ENCODE peak calls at places on chromosome 2, in five cellular contexts. O, J, D, H and X are unnamed samples.

GRCh38 chr2:166494140-166494544 is at the start of gene SCN7A:
- DNase-seq in J (peak; percentile 69), D (peak; percentile 73), H (peak; percentile 21), O (peak; percentile 91), X (no peak)

GRCh38 chr2:219775506-219775905 is 148.1 kb downstream of the SLC4A3 start:
- DNase-seq in O (no peak), D (no peak), H (no peak), J (no peak), X (no peak)

GRCh38 chr2:227447606-227448005 is 24.4 kb upstream of the AGFG1 start:
- DNase-seq in H (no peak), D (no peak), J (no peak), O (no peak), X (no peak)

GRCh38 chr2:217622205-217622621 is 380.6 kb downstream of the TNS1 start:
- DNase-seq in H (peak; percentile 41), D (peak; percentile 26), O (peak; percentile 53), J (no peak), X (no peak)

GRCh38 chr2:150911766-150912280 is 349.8 kb downstream of the RBM43 start:
- DNase-seq in J (no peak), O (peak; percentile 63), D (peak; percentile 96), H (no peak), X (peak; percentile 80)

GRCh38 chr2:138433995-138434991 is 67.3 kb upstream of the SPOPL start:
- DNase-seq in O (no peak), J (no peak), D (peak; percentile 50), H (no peak), X (no peak)

GRCh38 chr2:117774716-117775115 is 39.8 kb upstream of the DDX18 start:
- DNase-seq in J (no peak), H (no peak), D (no peak), O (no peak), X (no peak)

GRCh38 chr2:235649418-235649817 is 155.6 kb downstream of the AGAP1 start:
- DNase-seq in O (no peak), J (no peak), D (no peak), H (no peak), X (no peak)

GRCh38 chr2:176178807-176179271 is 9.6 kb upstream of the HOXD1 start:
- DNase-seq in H (no peak), J (no peak), O (no peak), D (no peak), X (no peak)

GRCh38 chr2:97701851-97702465 is 11.4 kb upstream of the ZAP70 start:
- DNase-seq in O (no peak), J (no peak), D (peak; percentile 25), H (no peak), X (no peak)

GRCh38 chr2:171159326-171160118 is 1.2 kb downstream of the TLK1 start:
- DNase-seq in O (peak; percentile 48), J (peak; percentile 91), D (peak; percentile 77), H (no peak), X (peak; percentile 31)

GRCh38 chr2:171158790-171159325 is 1.8 kb downstream of the TLK1 start:
- DNase-seq in H (no peak), O (no peak), J (no peak), D (no peak), X (no peak)

GRCh38 chr2:171160630-171161424 is at the start of gene TLK1:
- DNase-seq in J (peak; percentile 96), H (peak; percentile 26), O (peak; percentile 82), D (peak; percentile 72), X (no peak)

GRCh38 chr2:171161425-171162289 is 964 bp upstream of the TLK1 start:
- DNase-seq in O (no peak), H (no peak), D (no peak), J (no peak), X (no peak)

DNA sequence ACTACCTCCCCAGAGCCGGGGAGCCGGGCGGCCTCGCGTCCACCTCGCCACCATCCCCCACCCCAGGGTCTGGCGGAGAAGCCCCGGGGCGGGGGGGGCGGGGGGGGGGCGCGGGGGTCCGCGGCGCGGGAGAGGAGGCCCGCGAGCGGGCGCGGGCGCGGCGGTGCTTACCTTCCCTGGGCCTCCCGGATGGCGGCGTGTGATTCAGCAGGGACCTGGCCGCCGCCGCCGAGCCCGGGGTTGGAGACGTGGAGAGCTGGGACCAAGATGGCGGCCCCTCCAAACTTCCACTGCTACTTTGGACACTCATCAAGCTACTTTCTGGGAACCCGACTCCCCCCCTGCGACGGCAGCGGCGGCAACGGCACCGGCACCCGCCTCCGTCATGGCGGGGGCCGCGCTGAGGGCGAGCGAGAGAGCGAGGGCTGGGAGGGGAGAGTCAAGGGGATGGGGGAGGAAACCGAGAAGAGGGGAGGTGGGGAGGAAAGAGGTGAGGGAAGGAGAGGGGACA is 519 bp downstream of the TLK1 start:
- DNase-seq in O (peak; percentile 69), D (peak; percentile 73), J (peak; percentile 92), H (no peak), X (no peak)
- H3K4me3 ChIP-seq in O (peak overlapping the region; percentile 83), D (peak overlapping the region; percentile 99), J (peak overlapping the region; percentile 95), H (peak overlapping the region; percentile 97), X (peak overlapping the region; percentile 82)

GRCh38 chr2:184072470-184072869 is 525.9 kb upstream of the ZNF804A start:
- DNase-seq in D (no peak), O (no peak), J (no peak), H (no peak), X (no peak)

DNA sequence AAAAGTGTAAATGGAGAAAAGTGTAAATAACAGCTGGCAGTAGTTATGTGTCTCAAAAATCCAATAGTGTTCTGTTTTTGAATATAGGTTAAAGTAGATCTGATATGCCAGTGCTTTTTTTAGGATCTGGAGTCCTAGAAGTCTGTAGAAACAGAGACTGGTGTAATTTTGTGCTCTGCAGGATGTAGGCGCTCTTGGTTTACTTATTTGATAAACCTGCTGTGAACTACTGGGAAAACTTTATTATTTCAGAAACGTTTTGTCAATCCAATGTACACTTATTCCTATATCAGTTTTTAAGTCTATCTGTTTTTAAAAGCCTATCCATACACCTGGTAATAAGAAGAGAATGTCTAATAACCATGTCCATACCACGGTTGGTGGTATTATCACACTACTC is 530.8 kb upstream of the ZNF804A start:
- DNase-seq in H (no peak), D (no peak), J (no peak), O (no peak), X (no peak)
- TF ChIP-seq CTCF in H (peak; percentile 3), D (no peak), J (no peak), O (no peak), X (peak; percentile 36)

GRCh38 chr2:42030196-42030759 is 17.5 kb upstream of the PKDCC start:
- DNase-seq in J (no peak), D (no peak), O (no peak), H (no peak), X (no peak)

GRCh38 chr2:42031783-42032620 is 15.8 kb upstream of the PKDCC start:
- DNase-seq in J (no peak), D (no peak), O (no peak), H (no peak), X (no peak)

GRCh38 chr2:42029639-42030195 is 18.1 kb upstream of the PKDCC start:
- DNase-seq in D (no peak), H (no peak), J (no peak), O (no peak), X (no peak)

GRCh38 chr2:42031281-42031680 is 16.5 kb upstream of the PKDCC start:
- DNase-seq in H (no peak), O (no peak), D (no peak), J (no peak), X (no peak)

GRCh38 chr2:42030829-42031228 is 17.0 kb upstream of the PKDCC start:
- DNase-seq in H (no peak), O (no peak), D (no peak), J (no peak), X (no peak)
- H3K4me3 ChIP-seq in H (no peak overlapping the region), O (no peak overlapping the region), D (no peak overlapping the region), J (no peak overlapping the region), X (no peak overlapping the region)

DNA sequence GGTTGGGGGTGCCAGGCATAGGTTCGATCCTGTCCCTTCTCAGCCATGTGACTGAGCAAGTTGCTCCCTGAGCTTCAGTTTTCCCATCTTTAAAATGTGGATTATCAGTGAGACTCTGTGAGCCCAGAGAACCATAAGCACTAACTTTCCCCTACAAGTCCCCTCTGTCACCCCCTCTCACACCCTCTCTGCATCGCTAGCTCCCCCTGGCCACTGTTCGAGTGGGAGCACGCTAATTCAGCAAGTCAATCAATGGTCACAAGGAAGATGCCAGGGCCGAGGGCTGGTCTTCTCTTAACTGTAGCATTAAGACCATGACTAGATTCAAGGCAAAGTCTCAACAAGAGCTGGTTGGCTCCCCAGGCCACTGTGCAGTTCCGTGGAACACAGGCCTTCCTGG is 66.2 kb downstream of the BCL2L11 start:
- DNase-seq in O (no peak), D (no peak), J (no peak), H (no peak), X (no peak)
- TF ChIP-seq CTCF in O (no peak), D (no peak), J (no peak), H (no peak), X (no peak)